ENCODE peak calls at places on chromosomes 11 and 22, in five cellular contexts. K is Panc1, C is SHP77 treated with DMSO at 0.1 percent for 48 hours, G is substantia nigra, I is heart right ventricle. P is an unnamed sample.

GRCh38 chr22:17910561-17911311 is 113.6 kb downstream of the MICAL3 start:
- DNase-seq in I (peak; percentile 69), C (no peak), K (peak; percentile 36), G (peak; percentile 81), P (no peak)

GRCh38 chr22:32644252-32645100 is 157.0 kb upstream of the TIMP3 start:
- DNase-seq in K (no peak), C (no peak), I (peak; percentile 65), G (no peak), P (peak; percentile 25)

GRCh38 chr11:121018746-121019145 is 5.2 kb upstream of the TBCEL start:
- DNase-seq in C (no peak), G (no peak), K (no peak), I (no peak), P (no peak)

GRCh38 chr11:36288442-36289225 is 590 bp downstream of the COMMD9 start:
- DNase-seq in G (no peak), I (no peak), K (no peak), C (no peak), P (no peak)

GRCh38 chr11:15816270-15816871 is 540.0 kb downstream of the SOX6 start:
- DNase-seq in K (no peak), C (no peak), I (no peak), G (no peak), P (no peak)

GRCh38 chr22:36238348-36239149 is 778 bp downstream of the APOL2 start:
- DNase-seq in G (no peak), C (no peak), I (no peak), K (no peak), P (no peak)

GRCh38 chr22:36741204-36741793 is 34.6 kb downstream of the IFT27 start:
- DNase-seq in I (no peak), K (no peak), C (no peak), G (no peak), P (no peak)

GRCh38 chr11:68077617-68078592 is 39.1 kb downstream of the TCIRG1 start:
- DNase-seq in K (no peak), C (no peak), I (no peak), G (no peak), P (peak; percentile 19)

GRCh38 chr22:43897751-43898261 is 6.0 kb upstream of the PNPLA5 start:
- DNase-seq in G (no peak), I (no peak), K (no peak), C (no peak), P (no peak)

GRCh38 chr22:27518583-27519437 is 282.7 kb downstream of the MN1 start:
- DNase-seq in I (no peak), C (no peak), G (no peak), K (no peak), P (no peak)

GRCh38 chr22:44828193-44828592 is 75.8 kb downstream of the ARHGAP8 start:
- DNase-seq in K (no peak), C (no peak), I (no peak), G (no peak), P (no peak)

GRCh38 chr22:50713008-50713385 is 25.0 kb upstream of the ACR start:
- DNase-seq in C (no peak), I (no peak), G (no peak), K (no peak), P (no peak)

GRCh38 chr11:73230276-73230875 is 12.3 kb downstream of the P2RY2 start:
- DNase-seq in C (no peak), I (no peak), G (no peak), K (no peak), P (no peak)

GRCh38 chr11:13316528-13316961 is 39.0 kb downstream of the BMAL1 start:
- DNase-seq in G (no peak), I (peak; percentile 50), C (no peak), K (no peak), P (no peak)

GRCh38 chr11:121652982-121653381 is 200.2 kb upstream of the SORL1-AS1 start:
- DNase-seq in C (peak; percentile 10), I (no peak), K (no peak), G (peak; percentile 9), P (no peak)

GRCh38 chr22:50048836-50049235 is 9.3 kb downstream of the TTLL8 start:
- DNase-seq in C (no peak), I (no peak), K (no peak), G (no peak), P (no peak)

GRCh38 chr11:5528495-5528894 is 12.0 kb upstream of the UBQLNL start:
- DNase-seq in G (no peak), K (no peak), I (no peak), C (no peak), P (no peak)

GRCh38 chr11:113147249-113147648 is 167.1 kb upstream of the TTC12 start:
- DNase-seq in G (peak; percentile 86), K (no peak), C (no peak), I (no peak), P (peak; percentile 42)

GRCh38 chr11:73956876-73957653 is 6.2 kb downstream of the DNAJB13 start:
- DNase-seq in K (no peak), C (no peak), G (no peak), I (no peak), P (no peak)

GRCh38 chr11:128302425-128303186 is 284.8 kb downstream of the ETS1 start:
- DNase-seq in I (no peak), K (no peak), G (no peak), C (no peak), P (peak; percentile 35)

GRCh38 chr11:93756748-93757147 is 15.3 kb downstream of the C11orf54 start:
- DNase-seq in G (no peak), C (no peak), K (no peak), I (no peak), P (no peak)

GRCh38 chr11:112795142-112795815 is 165.9 kb upstream of the NCAM1 start:
- DNase-seq in K (peak; percentile 17), I (no peak), G (no peak), C (no peak), P (no peak)

GRCh38 chr11:119995730-119996491 is 142.0 kb downstream of the TRIM29 start:
- DNase-seq in G (peak; percentile 57), I (no peak), C (no peak), K (no peak), P (peak; percentile 50)

GRCh38 chr11:21888814-21889213 is 304.1 kb upstream of the ANO5 start:
- DNase-seq in I (no peak), G (no peak), K (no peak), C (no peak), P (no peak)

GRCh38 chr11:85685820-85686459 is at the start of gene CCDC89:
- DNase-seq in G (peak; percentile 70), C (peak; percentile 99), I (peak; percentile 78), K (no peak), P (peak; percentile 81)

GRCh38 chr11:32433249-32434115 is 1.9 kb downstream of the WT1 start:
- DNase-seq in I (no peak), G (no peak), C (no peak), K (no peak), P (no peak)

GRCh38 chr11:13465909-13466371 is 2.9 kb upstream of the BTBD10 start:
- DNase-seq in G (no peak), K (no peak), C (peak; percentile 0), I (no peak), P (no peak)

P was measured in NCI-H510A.